ENCODE peak calls at places on chromosomes 11 and 22, in eight cellular contexts. H is NCI-H1417; Y is GM23338; J is HT-29; W is RPMI7951; R is tibial nerve; P is activated CD4-positive, alpha-beta T cell treated with anti-CD3 and anti-CD28 coated beads for 4 hours; L is cardiac fibroblast. T is an unnamed sample.

GRCh38 chr11:118437046-118437735 is 899 bp downstream of the KMT2A start:
- DNase-seq in H (peak; percentile 19), Y (peak; percentile 78), J (peak; percentile 74), W (peak; percentile 43), R (no peak), P (peak; percentile 38), L (no peak), T (peak; percentile 37)

GRCh38 chr22:35376728-35377472 is 4.0 kb upstream of the HMOX1 start:
- DNase-seq in H (peak; percentile 22), Y (peak; percentile 100), J (peak; percentile 81), W (peak; percentile 96), R (peak; percentile 94), P (peak; percentile 24), L (peak; percentile 99), T (no peak)

GRCh38 chr11:120511116-120511803 is at the start of gene GRIK4:
- DNase-seq in H (peak; percentile 86), Y (peak; percentile 93), J (peak; percentile 78), W (peak; percentile 51), R (peak; percentile 70), P (peak; percentile 67), L (peak; percentile 78), T (peak; percentile 61)

GRCh38 chr22:32622004-32622761 is 147.6 kb downstream of the FBXO7 start:
- DNase-seq in H (no peak), Y (peak; percentile 94), J (peak; percentile 17), W (peak; percentile 88), R (peak; percentile 51), P (no peak), L (peak; percentile 95), T (no peak)

GRCh38 chr11:62140302-62141110 is 16.7 kb downstream of the INCENP start:
- DNase-seq in H (no peak), Y (no peak), J (no peak), W (no peak), R (no peak), P (no peak), L (no peak), T (no peak)

GRCh38 chr11:71562120-71562519 is 3.2 kb upstream of the KRTAP5-10 start:
- DNase-seq in H (no peak), Y (no peak), J (no peak), W (no peak), R (no peak), P (no peak), L (no peak), T (no peak)

GRCh38 chr11:36266767-36267166 is 22.5 kb downstream of the COMMD9 start:
- DNase-seq in H (no peak), Y (no peak), J (no peak), W (no peak), R (no peak), P (no peak), L (no peak), T (no peak)

GRCh38 chr11:69044111-69045013 is 4.4 kb upstream of the TPCN2 start:
- DNase-seq in H (no peak), Y (peak; percentile 88), J (peak; percentile 92), W (peak; percentile 67), R (peak; percentile 61), P (no peak), L (peak; percentile 72), T (no peak)

GRCh38 chr11:114166897-114167323 is 107.4 kb downstream of the ZBTB16 start:
- DNase-seq in H (peak; percentile 56), Y (no peak), J (no peak), W (peak; percentile 91), R (peak; percentile 14), P (no peak), L (peak; percentile 95), T (no peak)

GRCh38 chr22:49207008-49207775 is 620.5 kb downstream of the BRD1 start:
- DNase-seq in H (no peak), Y (no peak), J (no peak), W (no peak), R (no peak), P (no peak), L (no peak), T (no peak)

GRCh38 chr11:119852741-119853140 is 123.7 kb upstream of the NECTIN1 start:
- DNase-seq in H (no peak), Y (no peak), J (no peak), W (peak; percentile 28), R (no peak), P (no peak), L (no peak), T (no peak)

GRCh38 chr11:115944596-115944995 is 440.4 kb upstream of the CADM1 start:
- DNase-seq in H (no peak), Y (no peak), J (no peak), W (peak; percentile 29), R (no peak), P (no peak), L (no peak), T (no peak)

GRCh38 chr11:132177106-132177505 is 806.7 kb downstream of the NTM start:
- DNase-seq in H (no peak), Y (peak; percentile 80), J (peak; percentile 57), W (peak; percentile 67), R (no peak), P (no peak), L (peak; percentile 68), T (no peak)

T was measured in activated T-helper 9 cell treated with anti-CD3 and anti-CD28 coated beads, Interleukin-2, amount 50 U/mL, for 16 hours.